ENCODE peak calls at places on chromosome 9, in four cellular contexts. G, D, I and E are unnamed samples.

GRCh38 chr9:126299706-126300276 is 26.8 kb upstream of the MVB12B start:
- DNase-seq in G (no peak), D (peak; percentile 21), I (no peak), E (no peak)

GRCh38 chr9:120513825-120514598 is 66.0 kb downstream of the CDK5RAP2 start:
- DNase-seq in G (no peak), D (no peak), I (no peak), E (no peak)

GRCh38 chr9:99253134-99253533 is 31.1 kb downstream of the SEC61B start:
- DNase-seq in G (no peak), D (no peak), I (peak; percentile 68), E (no peak)

GRCh38 chr9:38183994-38184568 is 115.1 kb upstream of the SHB start:
- DNase-seq in G (no peak), D (no peak), I (no peak), E (no peak)

GRCh38 chr9:84500218-84500617 is 159.7 kb upstream of the SLC28A3 start:
- DNase-seq in G (no peak), D (no peak), I (peak; percentile 23), E (no peak)

GRCh38 chr9:31140316-31140715 is 1244.1 kb upstream of the ACO1 start:
- DNase-seq in G (no peak), D (peak; percentile 6), I (no peak), E (no peak)

GRCh38 chr9:93949694-93950449 is 5.3 kb downstream of the BARX1 start:
- DNase-seq in G (peak; percentile 54), D (no peak), I (no peak), E (no peak)

GRCh38 chr9:72856985-72857631 is 95.7 kb downstream of the ALDH1A1 start:
- DNase-seq in G (peak; percentile 11), D (peak; percentile 65), I (no peak), E (peak; percentile 48)

GRCh38 chr9:24939099-24939850 is 393.6 kb upstream of the IZUMO3 start:
- DNase-seq in G (no peak), D (no peak), I (no peak), E (no peak)

GRCh38 chr9:98222885-98223640 is 30.6 kb upstream of the CORO2A start:
- DNase-seq in G (no peak), D (peak; percentile 81), I (no peak), E (no peak)
- TF ChIP-seq TARDBP in G (no peak), D (no peak), I (no peak), E (no peak)

DNA sequence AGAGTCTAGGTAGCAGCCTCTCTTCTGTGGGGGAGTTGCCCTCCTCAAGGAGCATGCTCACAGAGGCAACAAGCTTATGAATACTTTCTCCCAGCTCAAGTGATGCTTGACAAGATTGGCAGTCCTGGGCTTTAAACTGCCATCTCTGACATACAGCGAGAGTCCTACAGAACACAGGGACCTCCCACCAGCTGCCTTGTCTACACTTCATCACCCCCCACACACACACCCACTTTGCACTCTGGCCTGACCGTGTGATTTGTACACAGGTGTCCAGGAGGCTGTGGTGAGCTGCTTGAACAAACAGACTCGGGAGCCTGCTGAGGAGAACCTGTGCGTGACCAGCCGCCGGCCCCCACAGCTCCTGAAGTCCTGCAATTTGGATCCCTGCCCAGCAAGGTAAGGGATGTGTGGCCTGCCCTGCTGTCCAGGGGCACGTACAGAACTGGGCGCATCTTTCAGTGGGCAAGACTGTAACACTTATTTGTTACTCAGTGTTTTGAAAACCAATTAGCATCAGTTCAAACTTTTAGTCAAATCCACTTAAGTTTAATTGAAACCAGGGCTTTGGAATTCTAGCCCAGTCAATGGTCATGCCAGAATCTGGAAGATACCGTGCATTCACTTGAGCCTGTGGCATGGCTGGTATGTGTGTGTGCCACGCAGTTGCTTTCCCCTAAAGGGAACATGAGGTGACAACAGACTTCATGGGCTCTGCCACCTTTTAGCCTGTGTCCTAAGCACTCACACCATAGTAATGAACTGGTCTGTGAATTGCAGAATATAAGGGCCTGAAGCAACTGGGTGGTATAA is 247.5 kb downstream of the ADAMTSL1 start:
- DNase-seq in G (no peak), D (no peak), I (no peak), E (no peak)
- TF ChIP-seq TARDBP in G (no peak), D (no peak), I (no peak), E (no peak)

GRCh38 chr9:135474915-135475314 is 4.7 kb upstream of the PPP1R26 start:
- DNase-seq in G (peak; percentile 72), D (peak; percentile 21), I (no peak), E (peak; percentile 78)
- TF ChIP-seq TARDBP in G (no peak), D (no peak), I (no peak), E (no peak)

GRCh38 chr9:22108581-22109370 is 99.7 kb upstream of the CDKN2B start:
- DNase-seq in G (no peak), D (no peak), I (no peak), E (no peak)

GRCh38 chr9:22107646-22108045 is 98.5 kb upstream of the CDKN2B start:
- DNase-seq in G (no peak), D (peak; percentile 19), I (no peak), E (no peak)

GRCh38 chr9:22105005-22105722 is 96.1 kb upstream of the CDKN2B start:
- DNase-seq in G (no peak), D (no peak), I (peak; percentile 40), E (no peak)

GRCh38 chr9:22103650-22104575 is 94.8 kb upstream of the CDKN2B start:
- DNase-seq in G (no peak), D (no peak), I (no peak), E (no peak)

DNA sequence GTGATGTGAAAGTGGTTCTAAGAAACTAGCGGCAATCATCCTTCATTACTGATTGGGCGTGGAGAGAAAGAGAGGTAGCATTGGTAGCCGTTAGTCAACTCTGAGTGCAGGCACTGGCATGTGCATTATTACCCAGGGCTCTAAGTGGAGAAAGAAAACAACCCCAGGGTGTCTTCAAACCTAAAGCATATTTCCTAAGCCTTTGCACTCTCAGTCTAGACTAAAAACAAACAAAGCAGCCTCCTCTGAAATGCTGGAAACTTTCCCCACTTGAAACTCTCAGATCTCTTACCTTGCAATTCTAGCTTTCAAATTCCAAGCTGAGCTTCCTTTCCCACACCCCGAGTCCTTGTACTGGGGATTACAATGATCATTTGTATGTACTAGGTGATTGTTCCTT is 98.1 kb upstream of the CDKN2B start:
- DNase-seq in G (no peak), D (no peak), I (no peak), E (no peak)
- TF ChIP-seq TARDBP in G (no peak), D (no peak), I (no peak), E (no peak)

DNA sequence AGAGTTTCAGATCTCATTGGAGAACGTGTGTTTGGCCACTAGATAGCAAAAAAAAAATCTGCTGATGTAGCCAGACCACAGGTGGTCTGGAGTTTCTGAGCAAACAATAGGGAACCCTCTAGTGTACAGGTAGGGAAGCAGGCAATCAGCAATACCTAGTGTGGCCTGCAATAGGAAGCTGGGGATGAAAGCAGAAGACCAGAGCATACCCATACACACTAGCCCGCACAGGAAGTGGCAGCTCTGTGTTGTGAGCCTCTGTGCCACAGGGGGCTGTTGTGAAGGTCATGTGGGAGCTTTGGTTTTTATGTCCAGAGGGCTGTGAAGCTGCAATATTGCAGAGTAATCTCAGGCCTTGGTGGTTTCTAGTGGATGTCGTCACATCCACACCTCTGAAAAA is 81.2 kb downstream of the MTAP start:
- DNase-seq in G (no peak), D (no peak), I (no peak), E (no peak)
- TF ChIP-seq TARDBP in G (no peak), D (no peak), I (no peak), E (no peak)

GRCh38 chr9:121910491-121911040 is 182.5 kb downstream of the TTLL11 start:
- DNase-seq in G (no peak), D (no peak), I (no peak), E (no peak)

GRCh38 chr9:121901616-121902015 is 191.5 kb downstream of the TTLL11 start:
- DNase-seq in G (no peak), D (no peak), I (no peak), E (no peak)

GRCh38 chr9:121909111-121909510 is 184.0 kb downstream of the TTLL11 start:
- DNase-seq in G (no peak), D (no peak), I (no peak), E (no peak)

GRCh38 chr9:121902483-121903135 is 190.5 kb downstream of the TTLL11 start:
- DNase-seq in G (no peak), D (no peak), I (peak; percentile 15), E (no peak)

DNA sequence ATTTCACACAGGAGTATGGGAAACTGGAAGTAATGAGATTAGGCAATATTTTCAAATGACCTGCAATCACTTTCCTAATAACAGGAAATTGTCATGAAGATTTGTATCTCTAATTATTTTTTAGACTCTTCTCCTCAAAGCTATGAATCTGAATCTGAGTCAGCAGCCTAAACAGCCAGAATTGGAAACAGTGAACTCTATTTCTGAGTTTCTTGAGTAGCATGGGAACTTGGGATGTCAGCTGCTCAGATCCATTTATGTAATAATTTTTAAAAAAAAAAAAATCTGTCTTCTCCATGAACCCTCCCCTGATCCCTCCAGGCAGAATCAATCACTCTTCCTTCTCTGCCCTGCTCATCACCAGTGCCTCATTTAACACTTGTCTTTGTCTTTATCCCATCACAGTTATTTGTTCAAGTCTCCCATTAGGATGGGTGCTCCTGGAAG is 187.0 kb downstream of the TTLL11 start:
- DNase-seq in G (no peak), D (no peak), I (no peak), E (no peak)
- TF ChIP-seq TARDBP in G (no peak), D (no peak), I (no peak), E (no peak)

DNA sequence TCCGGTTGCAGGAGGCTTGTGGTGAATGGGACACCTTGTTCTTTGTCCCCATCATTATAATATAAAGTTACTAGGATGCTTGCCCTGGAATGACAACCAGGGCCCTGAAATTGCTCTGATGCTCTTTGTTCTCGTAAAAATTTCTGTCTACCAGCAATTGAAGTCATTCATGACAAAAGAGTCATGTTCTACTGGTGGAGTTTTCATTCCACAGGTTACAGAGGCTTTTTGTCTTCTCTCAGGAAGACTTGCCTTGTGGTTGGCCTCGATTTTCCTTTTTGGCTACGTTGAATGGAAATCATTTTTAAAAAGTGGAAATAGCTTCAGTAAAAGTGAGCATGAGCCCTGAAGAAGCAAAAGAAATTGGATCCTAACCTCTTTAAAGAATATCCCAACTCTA is 255.2 kb downstream of the AOPEP start:
- DNase-seq in G (no peak), D (no peak), I (no peak), E (no peak)
- TF ChIP-seq TARDBP in G (no peak), D (no peak), I (no peak), E (no peak)

DNA sequence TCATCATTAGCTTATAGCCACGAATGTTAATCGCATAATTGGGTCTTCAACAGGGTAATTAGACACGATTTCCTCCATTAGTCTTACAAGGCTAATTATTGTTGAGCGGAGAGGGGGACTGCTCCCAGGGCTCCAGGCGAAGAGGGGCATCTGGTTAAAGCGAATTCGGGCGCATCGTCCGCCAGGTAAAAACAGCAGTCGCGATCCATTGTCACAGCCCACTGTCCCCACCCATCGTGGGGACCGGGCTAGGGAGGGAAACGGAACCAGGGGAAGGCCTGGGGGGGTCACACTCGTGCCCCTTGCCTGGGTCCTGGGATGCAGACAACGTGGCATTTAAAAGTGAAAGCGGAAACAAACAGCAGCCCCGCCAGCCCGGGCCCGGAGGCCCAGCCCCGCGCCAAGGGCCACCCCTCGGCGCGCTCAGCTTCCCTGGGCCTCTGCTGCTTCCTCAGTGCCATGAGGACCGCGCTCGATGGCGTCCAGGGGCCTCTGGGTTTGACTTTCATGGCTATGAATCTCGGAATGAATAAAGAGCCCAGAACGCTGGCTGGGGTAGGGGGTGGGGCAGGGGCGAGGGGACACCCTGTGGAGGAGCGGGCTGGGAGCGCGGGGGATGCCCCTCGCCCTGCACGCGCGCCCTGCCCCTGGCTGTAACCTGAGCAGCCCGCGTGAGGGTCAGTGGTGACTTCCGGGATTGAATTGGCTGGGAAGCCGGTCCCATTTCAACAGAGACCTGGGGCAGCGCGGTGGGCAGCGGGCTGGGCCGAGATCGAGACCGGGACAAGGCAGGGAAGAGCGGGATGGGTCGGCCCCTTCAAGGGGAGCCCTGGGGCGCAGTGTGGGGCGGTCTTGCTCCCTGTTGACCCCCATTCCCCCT is 99.9 kb downstream of the GTF3C4 start:
- DNase-seq in G (no peak), D (peak; percentile 14), I (peak; percentile 12), E (no peak)
- TF ChIP-seq TARDBP in G (no peak), D (no peak), I (no peak), E (no peak)